ENCODE peak calls at places on chromosomes 7 and 10, in seven cellular contexts. X, T, P, Q, S, I and J are unnamed samples.
A peak's percentile ranks its signal among the peaks of the same experiment; 100 is the strongest.

GRCh38 chr7:71612011-71612410 is 480.1 kb downstream of the GALNT17 start:
- DNase-seq in P (no peak), T (no peak), I (no peak), Q (no peak), X (no peak), S (no peak), J (no peak)

GRCh38 chr10:15197911-15198310 is 29.4 kb upstream of the NMT2 start:
- DNase-seq in S (no peak), X (no peak), Q (no peak), P (no peak), T (no peak), I (no peak), J (no peak)

GRCh38 chr10:92413519-92413918 is 122.6 kb downstream of the MARCHF5 start:
- DNase-seq in S (no peak), Q (no peak), P (no peak), I (no peak), X (no peak), T (no peak), J (no peak)

GRCh38 chr7:100867040-100867795 is at the start of gene TRIP6:
- DNase-seq in P (peak; percentile 57), T (peak; percentile 88), X (peak; percentile 97), Q (peak; percentile 95), S (peak; percentile 91), I (peak; percentile 94), J (peak; percentile 76)

GRCh38 chr7:46387646-46388045 is 466.6 kb upstream of the IGFBP3 start:
- DNase-seq in I (no peak), Q (no peak), S (no peak), X (no peak), T (no peak), P (no peak), J (no peak)

GRCh38 chr7:130352335-130353074 is 7.9 kb downstream of the CPA5 start:
- DNase-seq in P (no peak), S (peak; percentile 45), X (no peak), T (no peak), Q (no peak), I (no peak), J (no peak)

GRCh38 chr10:126014309-126014708 is 117.9 kb downstream of the FANK1 start:
- DNase-seq in P (no peak), Q (no peak), X (no peak), S (no peak), I (no peak), T (no peak), J (no peak)

GRCh38 chr10:35182631-35183510 is 56.2 kb downstream of the CREM start:
- DNase-seq in Q (no peak), P (no peak), I (no peak), S (no peak), X (no peak), T (no peak), J (no peak)

GRCh38 chr10:44832595-44833390 is 78.3 kb upstream of the TMEM72 start:
- DNase-seq in P (no peak), T (no peak), I (no peak), S (no peak), Q (no peak), X (no peak), J (no peak)

GRCh38 chr10:87817291-87817872 is 644 bp downstream of the ATAD1 start:
- DNase-seq in P (no peak), I (no peak), S (no peak), T (no peak), Q (no peak), X (no peak), J (peak; percentile 16)

GRCh38 chr10:45001382-45002148 is 842 bp downstream of the ZNF22 start:
- DNase-seq in Q (peak; percentile 65), P (no peak), S (peak; percentile 63), X (peak; percentile 89), I (peak; percentile 55), T (no peak), J (no peak)

GRCh38 chr7:134826105-134826504 is 46.7 kb downstream of the CALD1 start:
- DNase-seq in I (peak; percentile 17), S (no peak), T (no peak), Q (no peak), X (no peak), P (no peak), J (no peak)

GRCh38 chr7:8155836-8156235 is 106.1 kb downstream of the ICA1 start:
- DNase-seq in T (no peak), S (no peak), P (no peak), I (no peak), X (no peak), Q (no peak), J (no peak)

GRCh38 chr10:104642311-104643022 is 1.4 kb downstream of the SORCS3 start:
- DNase-seq in I (peak; percentile 78), Q (no peak), P (peak; percentile 39), T (peak; percentile 91), X (no peak), S (peak; percentile 93), J (peak; percentile 36)

GRCh38 chr10:7045891-7046599 is 364.8 kb downstream of the SFMBT2 start:
- DNase-seq in T (no peak), P (no peak), Q (no peak), S (no peak), X (no peak), I (no peak), J (no peak)

GRCh38 chr10:124318076-124318475 is 100.6 kb downstream of the OAT start:
- DNase-seq in P (no peak), S (no peak), X (peak; percentile 45), I (no peak), T (no peak), Q (no peak), J (no peak)

GRCh38 chr10:69061305-69062161 is 26.4 kb upstream of the SRGN start:
- DNase-seq in P (peak; percentile 69), X (peak; percentile 85), T (no peak), Q (peak; percentile 81), S (no peak), I (no peak), J (peak; percentile 97)